ENCODE peak calls at places on chromosomes 7 and 10, in five cellular contexts. F, K, O, X and H are unnamed samples.

GRCh38 chr10:6171891-6172354 is 30.8 kb upstream of the PFKFB3 start:
- DNase-seq in F (peak), X (no peak), K (peak), O (peak), H (no peak)

GRCh38 chr7:29748286-29749099 is 57.8 kb upstream of the WIPF3 start:
- DNase-seq in X (no peak), F (no peak), K (peak), O (no peak), H (peak)

GRCh38 chr10:48764486-48764885 is 79.8 kb downstream of the WDFY4 start:
- DNase-seq in X (no peak), K (no peak), F (no peak), O (no peak), H (no peak)

GRCh38 chr10:14812271-14812670 is 25.6 kb downstream of the CDNF start:
- DNase-seq in K (no peak), X (no peak), F (no peak), O (no peak), H (no peak)

GRCh38 chr10:1942478-1942877 is 205.2 kb upstream of the ADARB2 start:
- DNase-seq in O (no peak), K (no peak), X (no peak), F (no peak), H (no peak)

GRCh38 chr10:87860156-87860795 is 3.1 kb downstream of the KLLN start:
- DNase-seq in O (no peak), F (no peak), X (no peak), K (peak), H (peak)

GRCh38 chr7:18361756-18362155 is 133.8 kb upstream of the HDAC9 start:
- DNase-seq in K (peak), X (no peak), F (no peak), O (no peak), H (peak)

GRCh38 chr7:38825721-38826440 is 83.1 kb downstream of the VPS41 start:
- DNase-seq in O (no peak), K (no peak), X (no peak), F (no peak), H (no peak)

GRCh38 chr7:64630496-64630895 is 35.4 kb upstream of the ZNF107 start:
- DNase-seq in K (peak), X (no peak), F (no peak), O (no peak), H (peak)

GRCh38 chr10:62803993-62804383 is 532 bp upstream of the ADO start:
- DNase-seq in K (peak), F (no peak), O (no peak), X (no peak), H (no peak)

GRCh38 chr7:16795624-16796023 is 9.2 kb downstream of the AGR2 start:
- DNase-seq in F (no peak), K (no peak), X (no peak), O (no peak), H (no peak)

GRCh38 chr10:15433850-15434537 is 62.9 kb upstream of the FAM171A1 start:
- DNase-seq in K (peak), F (no peak), O (peak), X (no peak), H (peak)

GRCh38 chr7:39746162-39746782 is 122.9 kb downstream of the RALA start:
- DNase-seq in X (peak), F (peak), O (peak), K (peak), H (peak)

GRCh38 chr7:74554178-74554577 is 100.5 kb downstream of the GTF2IRD1 start:
- DNase-seq in O (no peak), F (no peak), X (no peak), K (peak), H (no peak)

GRCh38 chr10:68082815-68083395 is 7.8 kb upstream of the HERC4 start:
- DNase-seq in X (no peak), K (peak), O (no peak), F (no peak), H (peak)

GRCh38 chr7:128829391-128830166 is 627 bp upstream of the FLNC start:
- DNase-seq in K (peak), O (no peak), F (peak), X (no peak), H (peak)
- H3K27ac ChIP-seq in K (peak), O (no peak), F (peak), X (no peak), H (peak)

DNA sequence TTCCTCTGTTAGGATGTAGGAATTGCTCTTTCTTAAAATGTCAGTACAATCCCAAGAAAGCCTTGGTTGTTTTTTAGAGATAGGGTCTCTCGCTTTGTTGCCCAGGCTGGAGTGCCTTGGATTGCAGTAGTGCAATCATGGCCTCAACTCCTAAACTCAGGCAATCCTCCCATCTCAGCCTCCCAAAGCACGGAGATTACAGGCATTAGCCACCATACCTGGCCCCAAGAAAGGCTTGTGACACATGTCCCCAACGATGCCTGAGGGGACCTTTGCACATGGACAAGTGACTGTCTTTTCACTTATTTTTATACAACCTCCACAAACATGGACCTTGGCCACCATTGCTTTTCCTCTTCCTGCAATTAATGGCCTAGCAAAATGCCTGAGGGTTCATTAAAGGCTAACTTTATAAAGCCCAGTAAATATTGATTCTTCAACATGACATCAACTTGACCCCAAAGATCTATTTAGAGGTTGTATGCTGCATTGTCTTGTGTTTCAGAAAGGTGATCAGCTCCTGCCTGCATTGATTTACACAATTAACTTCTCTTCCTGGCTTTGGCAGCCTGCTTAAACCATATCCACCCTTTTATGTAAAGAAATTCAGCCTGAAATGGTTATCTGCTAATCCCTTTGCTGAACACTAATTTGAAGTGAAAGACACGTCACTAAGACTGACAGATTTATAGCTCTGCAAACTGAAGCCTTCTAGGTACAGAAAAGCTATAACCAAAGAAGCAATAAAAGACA is 10.1 kb upstream of the SPOCK2 start:
- DNase-seq in K (no peak), X (no peak), O (no peak), F (no peak), H (peak)
- H3K27ac ChIP-seq in K (no peak), X (no peak), O (no peak), F (no peak), H (peak)

GRCh38 chr10:112700401-112700800 is 249.6 kb upstream of the TCF7L2 start:
- DNase-seq in K (peak), O (no peak), F (no peak), X (no peak), H (no peak)
- H3K27ac ChIP-seq in K (no peak), O (no peak), F (no peak), X (no peak), H (no peak)

GRCh38 chr10:3867454-3868273 is 82.7 kb upstream of the KLF6 start:
- DNase-seq in X (no peak), K (peak), F (no peak), O (no peak), H (peak)
- H3K27ac ChIP-seq in X (no peak), K (no peak), F (no peak), O (no peak), H (peak)

GRCh38 chr10:89836840-89837172 is 135.4 kb downstream of the KIF20B start:
- DNase-seq in X (no peak), O (peak), F (no peak), K (no peak), H (no peak)

GRCh38 chr10:89838002-89838615 is 136.7 kb downstream of the KIF20B start:
- DNase-seq in K (no peak), X (no peak), F (no peak), O (peak), H (no peak)

GRCh38 chr10:89837173-89838001 is 136.0 kb downstream of the KIF20B start:
- DNase-seq in K (peak), F (peak), O (peak), X (no peak), H (peak)
- H3K27ac ChIP-seq in K (no peak), F (no peak), O (peak), X (no peak), H (no peak)

GRCh38 chr10:26699631-26700030 is 2.1 kb downstream of the PDSS1 start:
- DNase-seq in K (no peak), X (no peak), F (no peak), O (no peak), H (no peak)

GRCh38 chr10:26698909-26699308 is 1.4 kb downstream of the PDSS1 start:
- DNase-seq in K (no peak), F (no peak), O (no peak), X (no peak), H (no peak)

GRCh38 chr10:26696786-26697162 is 727 bp upstream of the PDSS1 start:
- DNase-seq in O (no peak), K (no peak), F (no peak), X (no peak), H (peak)

GRCh38 chr10:26697163-26697921 is at the start of gene PDSS1:
- DNase-seq in X (no peak), K (peak), O (peak), F (peak), H (peak)

GRCh38 chr10:26697922-26698608 is 564 bp downstream of the PDSS1 start:
- DNase-seq in K (peak), F (no peak), X (no peak), O (no peak), H (peak)
- H3K27ac ChIP-seq in K (peak), F (peak), X (no peak), O (no peak), H (peak)

GRCh38 chr7:78677391-78677790 is 776.1 kb downstream of the MAGI2 start:
- DNase-seq in O (no peak), X (no peak), F (no peak), K (peak), H (no peak)

GRCh38 chr7:78683566-78683965 is 769.9 kb downstream of the MAGI2 start:
- DNase-seq in K (no peak), F (no peak), O (no peak), X (no peak), H (no peak)

GRCh38 chr7:78675511-78675910 is 778.0 kb downstream of the MAGI2 start:
- DNase-seq in K (peak), O (no peak), X (no peak), F (no peak), H (peak)

GRCh38 chr7:78679477-78679876 is 774.0 kb downstream of the MAGI2 start:
- DNase-seq in F (no peak), K (no peak), O (no peak), X (no peak), H (no peak)
- H3K27ac ChIP-seq in F (no peak), K (no peak), O (no peak), X (no peak), H (no peak)

GRCh38 chr7:151504715-151505326 is 14.9 kb downstream of the RHEB start:
- DNase-seq in O (no peak), K (no peak), X (no peak), F (no peak), H (no peak)
- H3K27ac ChIP-seq in O (no peak), K (no peak), X (no peak), F (peak), H (no peak)

DNA sequence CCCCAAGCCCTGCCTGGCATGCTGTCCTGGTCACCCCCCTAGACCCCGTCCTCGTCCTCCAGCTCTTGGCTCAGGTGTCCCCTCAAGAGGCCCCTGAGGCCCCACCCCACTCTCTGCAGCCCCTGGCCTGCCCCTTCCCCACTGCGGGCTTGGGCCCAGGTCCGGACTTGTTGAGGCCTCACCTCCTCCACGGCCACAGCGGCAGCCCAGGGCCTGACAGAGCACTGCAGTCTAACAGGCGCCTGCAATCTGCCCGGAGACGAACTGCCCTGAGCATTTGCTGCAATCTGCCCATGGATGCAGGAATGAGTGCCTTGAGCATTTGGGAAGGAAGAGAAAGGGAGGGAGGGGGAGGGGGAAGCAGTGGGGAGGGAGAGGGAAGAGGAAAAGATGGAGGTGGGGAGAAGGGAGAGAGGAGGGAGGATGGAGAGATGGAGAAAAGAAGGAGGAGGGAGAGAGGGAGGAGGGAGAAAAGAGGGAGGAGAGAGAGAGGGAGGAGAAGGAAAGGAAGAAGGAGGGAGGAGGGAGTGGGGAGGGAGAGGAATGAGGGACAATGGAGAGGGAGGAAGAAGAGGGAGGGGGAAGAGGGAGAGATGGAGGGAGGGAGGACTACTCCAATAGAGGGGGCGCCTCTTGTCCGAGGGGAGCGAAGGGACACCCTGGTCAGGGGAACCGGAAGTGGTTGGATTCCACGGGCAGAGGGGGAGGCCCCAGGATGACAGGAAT is 73.9 kb downstream of the PDGFA start:
- DNase-seq in X (no peak), F (no peak), K (no peak), O (no peak), H (no peak)
- H3K27ac ChIP-seq in X (no peak), F (no peak), K (no peak), O (no peak), H (no peak)